ENCODE peak calls at places on chromosomes 7 and 10, in five cellular contexts. P is SJSA1; M is SK-N-SH; I is activated CD4-positive, alpha-beta T cell treated with anti-CD3 and anti-CD28 coated beads for 4 hours; C is nucleus accumbens. Q is an unnamed sample.

GRCh38 chr7:66921396-66921917 is 432 bp downstream of the TMEM248 start:
- DNase-seq in C (no peak), P (no peak), I (peak; percentile 14), M (peak; percentile 88), Q (peak; percentile 21)

GRCh38 chr7:29500719-29501118 is 62.9 kb upstream of the PRR15 start:
- DNase-seq in P (no peak), C (no peak), M (no peak), I (no peak), Q (no peak)

GRCh38 chr10:107914450-107915276 is 750.2 kb upstream of the SORCS1 start:
- DNase-seq in P (no peak), C (no peak), I (no peak), M (peak; percentile 74), Q (peak; percentile 30)

GRCh38 chr10:106956216-106956915 is 208.1 kb downstream of the SORCS1 start:
- DNase-seq in P (no peak), C (no peak), M (peak; percentile 23), I (no peak), Q (no peak)

GRCh38 chr7:41630741-41631140 is 72.1 kb downstream of the INHBA start:
- DNase-seq in M (no peak), P (no peak), I (no peak), C (no peak), Q (peak; percentile 6)

GRCh38 chr7:2640858-2641257 is 9.1 kb downstream of the TTYH3 start:
- DNase-seq in P (no peak), I (no peak), M (no peak), C (no peak), Q (no peak)

GRCh38 chr7:47273974-47274766 is 307.7 kb downstream of the TNS3 start:
- DNase-seq in C (no peak), M (no peak), P (no peak), I (no peak), Q (no peak)

GRCh38 chr7:35761882-35762720 is 38.8 kb upstream of the SEPTIN7 start:
- DNase-seq in P (no peak), I (no peak), C (no peak), M (peak; percentile 61), Q (no peak)

GRCh38 chr10:119441151-119441821 is 101.2 kb downstream of the RGS10 start:
- DNase-seq in C (no peak), I (no peak), M (no peak), P (no peak), Q (peak; percentile 26)

GRCh38 chr7:106515321-106515720 is 145.6 kb downstream of the CCDC71L start:
- DNase-seq in P (no peak), C (no peak), I (no peak), M (no peak), Q (no peak)

GRCh38 chr7:148445260-148446044 is 145.1 kb upstream of the C7orf33 start:
- DNase-seq in I (no peak), M (no peak), C (no peak), P (no peak), Q (no peak)

GRCh38 chr7:92625617-92626016 is 35.4 kb upstream of the FAM133B start:
- DNase-seq in I (no peak), P (no peak), M (no peak), C (no peak), Q (peak; percentile 66)

GRCh38 chr7:101590663-101591435 is 38.2 kb downstream of the MYL10 start:
- DNase-seq in M (no peak), I (no peak), C (no peak), P (no peak), Q (no peak)

GRCh38 chr10:98361131-98361633 is 53.8 kb downstream of the PYROXD2 start:
- DNase-seq in M (no peak), I (no peak), C (peak; percentile 14), P (no peak), Q (peak; percentile 95)

GRCh38 chr10:91642831-91643692 is 10.2 kb upstream of the PPP1R3C start:
- DNase-seq in P (no peak), I (no peak), C (no peak), M (no peak), Q (peak; percentile 53)

GRCh38 chr10:60456053-60456452 is 66.4 kb upstream of the ANK3 start:
- DNase-seq in M (no peak), P (no peak), C (no peak), I (no peak), Q (no peak)

GRCh38 chr10:97499561-97500296 is 1.0 kb downstream of the UBTD1 start:
- DNase-seq in C (peak; percentile 20), M (peak; percentile 39), P (peak; percentile 32), I (no peak), Q (peak; percentile 35)

GRCh38 chr10:80518807-80519360 is 18.8 kb upstream of the SH2D4B start:
- DNase-seq in C (no peak), P (no peak), M (no peak), I (no peak), Q (no peak)

GRCh38 chr7:81183326-81183725 is 264.5 kb upstream of the SEMA3C start:
- DNase-seq in P (no peak), M (no peak), I (no peak), C (no peak), Q (no peak)

GRCh38 chr10:103745264-103746247 is 109.8 kb downstream of the SH3PXD2A start:
- DNase-seq in C (no peak), I (peak; percentile 73), M (no peak), P (no peak), Q (peak; percentile 96)

GRCh38 chr10:23094786-23095403 is 484 bp upstream of the MSRB2 start:
- DNase-seq in P (peak; percentile 3), I (no peak), C (no peak), M (no peak), Q (no peak)

GRCh38 chr10:114174462-114175190 is 623 bp upstream of the CCDC186 start:
- DNase-seq in I (no peak), C (peak; percentile 30), P (no peak), M (no peak), Q (peak; percentile 81)

GRCh38 chr7:3282457-3282856 is 18.6 kb upstream of the SDK1 start:
- DNase-seq in C (no peak), I (no peak), M (no peak), P (no peak), Q (peak; percentile 28)

GRCh38 chr7:157840913-157841756 is 504.3 kb downstream of the DNAJB6 start:
- DNase-seq in C (no peak), P (no peak), I (no peak), M (no peak), Q (no peak)

GRCh38 chr10:82394122-82394521 is 519.1 kb downstream of the NRG3 start:
- DNase-seq in P (no peak), I (no peak), C (no peak), M (peak; percentile 27), Q (no peak)

GRCh38 chr10:31274310-31274709 is 44.7 kb upstream of the ZEB1 start:
- DNase-seq in P (no peak), C (no peak), M (no peak), I (no peak), Q (no peak)

GRCh38 chr10:62803993-62804383 is 532 bp upstream of the ADO start:
- DNase-seq in P (no peak), M (no peak), I (no peak), C (no peak), Q (no peak)

GRCh38 chr7:131424219-131424822 is 96.6 kb downstream of the MKLN1 start:
- DNase-seq in I (no peak), P (peak; percentile 39), C (no peak), M (peak; percentile 52), Q (peak; percentile 11)

GRCh38 chr7:50792342-50793114 is 9.8 kb upstream of the GRB10 start:
- DNase-seq in I (no peak), M (peak; percentile 58), P (no peak), C (no peak), Q (no peak)

GRCh38 chr10:132066186-132066585 is 440 bp downstream of the JAKMIP3 start:
- DNase-seq in M (no peak), P (no peak), C (no peak), I (no peak), Q (peak; percentile 15)

GRCh38 chr7:12317675-12318074 is 86.0 kb downstream of the VWDE start:
- DNase-seq in P (no peak), I (no peak), M (no peak), C (no peak), Q (no peak)

GRCh38 chr10:121851791-121852190 is 76.0 kb downstream of the ATE1 start:
- DNase-seq in C (no peak), I (no peak), M (no peak), P (no peak), Q (no peak)

GRCh38 chr7:110170762-110171161 is 920.2 kb upstream of the LRRN3 start:
- DNase-seq in I (no peak), C (no peak), P (no peak), M (no peak), Q (no peak)

GRCh38 chr7:53657586-53657985 is 622.2 kb downstream of the POM121L12 start:
- DNase-seq in P (no peak), M (no peak), C (no peak), I (no peak), Q (peak; percentile 11)

GRCh38 chr10:118957966-118958365 is 71.5 kb upstream of the NANOS1 start:
- DNase-seq in M (no peak), I (no peak), C (no peak), P (no peak), Q (no peak)

GRCh38 chr7:69860486-69860885 is 262.2 kb downstream of the AUTS2 start:
- DNase-seq in P (no peak), M (no peak), C (no peak), I (no peak), Q (no peak)

GRCh38 chr7:47940482-47941001 is 7.7 kb downstream of the PKD1L1 start:
- DNase-seq in M (no peak), C (no peak), I (no peak), P (no peak), Q (no peak)

GRCh38 chr7:14233026-14233897 is 243.8 kb upstream of the ETV1 start:
- DNase-seq in C (no peak), P (no peak), M (no peak), I (no peak), Q (no peak)

GRCh38 chr7:150404172-150404784 is 25.1 kb downstream of the ZNF775 start:
- DNase-seq in P (no peak), M (no peak), I (no peak), C (no peak), Q (no peak)

GRCh38 chr10:106224676-106225075 is 939.8 kb downstream of the SORCS1 start:
- DNase-seq in I (no peak), M (no peak), P (no peak), C (no peak), Q (peak; percentile 35)

Q was measured in mammary epithelial cell.